ENCODE peak calls at places on chromosomes 12 and 14, in four cellular contexts. One of them, this sample, is unnamed.
A peak's percentile ranks its signal among the peaks of the same experiment; 100 is the strongest.

GRCh38 chr14:30710870-30711269 is 88.8 kb downstream of the SCFD1 start:
- DNase-seq in adipocyte: peak; percentile 39
- DNase-seq in AG10803: peak; percentile 49
- DNase-seq in A549: no peak
- DNase-seq in this sample: no peak

GRCh38 chr12:45273717-45274271 is 57.9 kb downstream of the ANO6 start:
- DNase-seq in AG10803: peak; percentile 94
- DNase-seq in adipocyte: peak; percentile 87
- DNase-seq in A549: peak; percentile 91
- DNase-seq in this sample: no peak

GRCh38 chr14:55170526-55170925 is 20.9 kb downstream of the DLGAP5 start:
- DNase-seq in adipocyte: peak; percentile 40
- DNase-seq in AG10803: peak; percentile 66
- DNase-seq in A549: no peak
- DNase-seq in this sample: no peak

GRCh38 chr12:79424109-79424721 is 266.5 kb downstream of the PAWR start:
- DNase-seq in AG10803: peak; percentile 98
- DNase-seq in adipocyte: peak; percentile 96
- DNase-seq in A549: peak; percentile 94
- DNase-seq in this sample: no peak

GRCh38 chr14:41718477-41719166 is 111.9 kb downstream of the LRFN5 start:
- DNase-seq in A549: no peak
- DNase-seq in adipocyte: no peak
- DNase-seq in AG10803: no peak
- DNase-seq in this sample: no peak

GRCh38 chr12:59699408-59700144 is 103.7 kb downstream of the SLC16A7 start:
- DNase-seq in AG10803: peak; percentile 91
- DNase-seq in adipocyte: peak; percentile 92
- DNase-seq in A549: no peak
- DNase-seq in this sample: no peak

GRCh38 chr14:50344116-50344775 is 32.1 kb downstream of the DMAC2L start:
- DNase-seq in A549: no peak
- DNase-seq in AG10803: no peak
- DNase-seq in adipocyte: no peak
- DNase-seq in this sample: peak; percentile 71

GRCh38 chr12:77925536-77926108 is 94.9 kb downstream of the NAV3 start:
- DNase-seq in A549: peak; percentile 95
- DNase-seq in adipocyte: peak; percentile 95
- DNase-seq in AG10803: peak; percentile 99
- DNase-seq in this sample: no peak

GRCh38 chr14:69013943-69014782 is 35.1 kb upstream of the ACTN1 start:
- DNase-seq in adipocyte: peak; percentile 76
- DNase-seq in AG10803: peak; percentile 35
- DNase-seq in A549: peak; percentile 86
- DNase-seq in this sample: no peak

GRCh38 chr14:103725739-103726395 is 10.3 kb downstream of the ZFYVE21 start:
- DNase-seq in AG10803: no peak
- DNase-seq in adipocyte: no peak
- DNase-seq in A549: no peak
- DNase-seq in this sample: no peak

GRCh38 chr12:127507336-127507735 is 759.6 kb upstream of the TMEM132C start:
- DNase-seq in A549: no peak
- DNase-seq in AG10803: no peak
- DNase-seq in adipocyte: no peak
- DNase-seq in this sample: no peak

GRCh38 chr12:107119091-107119490 is 25.7 kb upstream of the CRY1 start:
- DNase-seq in adipocyte: no peak
- DNase-seq in AG10803: no peak
- DNase-seq in A549: no peak
- DNase-seq in this sample: no peak

GRCh38 chr14:105591052-105591451 is 64.7 kb downstream of the TMEM121 start:
- DNase-seq in A549: no peak
- DNase-seq in AG10803: no peak
- DNase-seq in adipocyte: no peak
- DNase-seq in this sample: peak; percentile 19

GRCh38 chr12:109130755-109131521 is 14.6 kb downstream of the ACACB start:
- DNase-seq in A549: no peak
- DNase-seq in adipocyte: peak; percentile 32
- DNase-seq in AG10803: no peak
- DNase-seq in this sample: no peak

GRCh38 chr12:116520801-116521471 is 38.2 kb upstream of the MAP1LC3B2 start:
- DNase-seq in adipocyte: peak; percentile 29
- DNase-seq in A549: no peak
- DNase-seq in AG10803: peak; percentile 91
- DNase-seq in this sample: no peak

GRCh38 chr12:2172486-2173214 is 119.9 kb downstream of the CACNA1C start:
- DNase-seq in adipocyte: no peak
- DNase-seq in AG10803: no peak
- DNase-seq in A549: no peak
- DNase-seq in this sample: no peak

GRCh38 chr14:99681101-99681831 is 2.8 kb upstream of the CYP46A1 start:
- DNase-seq in adipocyte: no peak
- DNase-seq in A549: no peak
- DNase-seq in AG10803: no peak
- DNase-seq in this sample: no peak

GRCh38 chr12:51926718-51927117 is 19.4 kb downstream of the ACVRL1 start:
- DNase-seq in adipocyte: no peak
- DNase-seq in A549: peak; percentile 71
- DNase-seq in AG10803: peak; percentile 26
- DNase-seq in this sample: peak; percentile 70

GRCh38 chr14:65281991-65282908 is 130.3 kb upstream of the FUT8 start:
- DNase-seq in adipocyte: peak; percentile 64
- DNase-seq in A549: no peak
- DNase-seq in AG10803: peak; percentile 93
- DNase-seq in this sample: no peak

GRCh38 chr14:65263161-65263788 is 149.3 kb upstream of the FUT8 start:
- DNase-seq in adipocyte: no peak
- DNase-seq in AG10803: no peak
- DNase-seq in A549: no peak
- DNase-seq in this sample: no peak

GRCh38 chr14:61153436-61153835 is 127.7 kb downstream of the TMEM30B start:
- DNase-seq in AG10803: no peak
- DNase-seq in A549: no peak
- DNase-seq in adipocyte: peak; percentile 75
- DNase-seq in this sample: no peak

GRCh38 chr14:30698463-30698862 is 76.3 kb downstream of the SCFD1 start:
- DNase-seq in adipocyte: no peak
- DNase-seq in A549: no peak
- DNase-seq in AG10803: no peak
- DNase-seq in this sample: no peak

GRCh38 chr12:49190317-49190716 is 1.4 kb upstream of the TUBA1A start:
- DNase-seq in AG10803: no peak
- DNase-seq in A549: no peak
- DNase-seq in adipocyte: no peak
- DNase-seq in this sample: no peak

GRCh38 chr12:57237952-57238853 is 8.7 kb downstream of the SHMT2 start:
- DNase-seq in adipocyte: no peak
- DNase-seq in AG10803: no peak
- DNase-seq in A549: no peak
- DNase-seq in this sample: peak; percentile 66

GRCh38 chr12:62834971-62835547 is 99.9 kb downstream of the PPM1H start:
- DNase-seq in adipocyte: peak; percentile 74
- DNase-seq in A549: no peak
- DNase-seq in AG10803: peak; percentile 34
- DNase-seq in this sample: no peak